ENCODE peak calls at places on chromosomes 12 and 14, in eight cellular contexts. One of them, this sample, is unnamed. For H3K4me1 and H3K27me3, the result is how much of the 10 kb centered on the place peaks cover.

GRCh38 chr14:72613196-72613974 is 280.5 kb downstream of the DPF3 start:
- DNase-seq in lower lobe of right lung: no peak
- DNase-seq in esophagus muscularis mucosa: peak
- DNase-seq in IMR-90: no peak
- DNase-seq in ovary: peak
- DNase-seq in lung: no peak
- DNase-seq in upper lobe of right lung: no peak
- DNase-seq in pancreas: peak
- DNase-seq in this sample: no peak

GRCh38 chr12:44317651-44318126 is 481.8 kb downstream of the TMEM117 start:
- DNase-seq in lower lobe of right lung: no peak
- DNase-seq in esophagus muscularis mucosa: no peak
- DNase-seq in IMR-90: peak
- DNase-seq in ovary: no peak
- DNase-seq in lung: no peak
- DNase-seq in upper lobe of right lung: no peak
- DNase-seq in pancreas: no peak
- DNase-seq in this sample: no peak

GRCh38 chr12:37543966-37544668 is 772.5 kb upstream of the ALG10B start:
- DNase-seq in lower lobe of right lung: no peak
- DNase-seq in esophagus muscularis mucosa: peak
- DNase-seq in IMR-90: no peak
- DNase-seq in ovary: no peak
- DNase-seq in lung: no peak
- DNase-seq in upper lobe of right lung: no peak
- DNase-seq in pancreas: no peak
- DNase-seq in this sample: no peak

GRCh38 chr12:6773662-6774351 is 1.5 kb downstream of the LAG3 start:
- DNase-seq in lower lobe of right lung: no peak
- DNase-seq in esophagus muscularis mucosa: no peak
- DNase-seq in IMR-90: no peak
- DNase-seq in ovary: peak
- DNase-seq in lung: no peak
- DNase-seq in upper lobe of right lung: no peak
- DNase-seq in pancreas: no peak
- DNase-seq in this sample: no peak

GRCh38 chr12:99852666-99853065 is 132.1 kb downstream of the ANKS1B start:
- DNase-seq in lower lobe of right lung: no peak
- DNase-seq in esophagus muscularis mucosa: no peak
- DNase-seq in IMR-90: no peak
- DNase-seq in ovary: no peak
- DNase-seq in lung: no peak
- DNase-seq in upper lobe of right lung: no peak
- DNase-seq in pancreas: no peak
- DNase-seq in this sample: no peak

GRCh38 chr12:113726254-113726819 is 239.8 kb downstream of the RBM19 start:
- DNase-seq in lower lobe of right lung: no peak
- DNase-seq in esophagus muscularis mucosa: no peak
- DNase-seq in IMR-90: no peak
- DNase-seq in ovary: no peak
- DNase-seq in lung: no peak
- DNase-seq in upper lobe of right lung: no peak
- DNase-seq in pancreas: no peak
- DNase-seq in this sample: no peak

GRCh38 chr12:77725611-77726010 is 105.1 kb upstream of the NAV3 start:
- DNase-seq in lower lobe of right lung: no peak
- DNase-seq in esophagus muscularis mucosa: no peak
- DNase-seq in IMR-90: peak
- DNase-seq in ovary: no peak
- DNase-seq in lung: no peak
- DNase-seq in upper lobe of right lung: no peak
- DNase-seq in pancreas: no peak
- DNase-seq in this sample: no peak

GRCh38 chr14:73526036-73526984 is 10.6 kb upstream of the ACOT1 start:
- DNase-seq in lower lobe of right lung: peak
- DNase-seq in esophagus muscularis mucosa: no peak
- DNase-seq in IMR-90: peak
- DNase-seq in ovary: no peak
- DNase-seq in lung: peak
- DNase-seq in upper lobe of right lung: peak
- DNase-seq in pancreas: peak
- DNase-seq in this sample: no peak

GRCh38 chr12:109393437-109394345 is 46.0 kb downstream of the MYO1H start:
- DNase-seq in lower lobe of right lung: no peak
- DNase-seq in esophagus muscularis mucosa: no peak
- DNase-seq in IMR-90: peak
- DNase-seq in ovary: peak
- DNase-seq in lung: no peak
- DNase-seq in upper lobe of right lung: no peak
- DNase-seq in pancreas: peak
- DNase-seq in this sample: no peak

GRCh38 chr12:48189331-48190125 is 6.1 kb downstream of the CCDC184 start:
- DNase-seq in lower lobe of right lung: no peak
- DNase-seq in esophagus muscularis mucosa: peak
- DNase-seq in IMR-90: peak
- DNase-seq in ovary: peak
- DNase-seq in lung: peak
- DNase-seq in upper lobe of right lung: no peak
- DNase-seq in pancreas: peak
- DNase-seq in this sample: peak

DNA sequence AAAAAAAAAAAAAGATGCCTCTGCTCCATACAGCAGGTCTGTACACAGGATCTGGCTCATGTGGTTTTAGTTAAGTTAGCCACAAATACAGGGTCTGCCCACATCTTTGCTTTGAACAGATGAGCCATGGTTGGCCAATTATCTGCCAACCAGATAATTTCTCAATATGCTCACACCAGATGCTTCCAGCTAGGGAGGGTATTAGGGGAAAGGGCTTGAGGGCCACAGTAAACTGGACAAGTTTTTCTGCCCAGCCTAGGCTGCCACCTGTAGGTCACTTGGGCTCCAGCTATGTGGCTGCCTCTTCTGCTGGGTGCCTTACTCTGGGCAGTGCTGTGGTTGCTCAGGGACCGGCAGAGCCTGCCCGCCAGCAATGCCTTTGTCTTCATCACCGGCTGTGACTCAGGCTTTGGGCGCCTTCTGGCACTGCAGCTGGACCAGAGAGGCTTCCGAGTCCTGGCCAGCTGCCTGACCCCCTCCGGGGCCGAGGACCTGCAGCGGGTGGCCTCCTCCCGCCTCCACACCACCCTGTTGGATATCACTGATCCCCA is 776 bp downstream of the RDH5 start:
- DNase-seq in lower lobe of right lung: peak
- DNase-seq in esophagus muscularis mucosa: no peak
- DNase-seq in IMR-90: peak
- DNase-seq in ovary: peak
- DNase-seq in lung: peak
- DNase-seq in upper lobe of right lung: peak
- DNase-seq in pancreas: peak
- DNase-seq in this sample: peak
- H3K4me1 ChIP-seq in lower lobe of right lung: half or more
- H3K4me1 ChIP-seq in esophagus muscularis mucosa: half or more
- H3K4me1 ChIP-seq in IMR-90: under half
- H3K4me1 ChIP-seq in ovary: under half
- H3K4me1 ChIP-seq in lung: under half
- H3K4me1 ChIP-seq in upper lobe of right lung: half or more
- H3K4me1 ChIP-seq in pancreas: half or more
- H3K4me1 ChIP-seq in this sample: half or more

DNA sequence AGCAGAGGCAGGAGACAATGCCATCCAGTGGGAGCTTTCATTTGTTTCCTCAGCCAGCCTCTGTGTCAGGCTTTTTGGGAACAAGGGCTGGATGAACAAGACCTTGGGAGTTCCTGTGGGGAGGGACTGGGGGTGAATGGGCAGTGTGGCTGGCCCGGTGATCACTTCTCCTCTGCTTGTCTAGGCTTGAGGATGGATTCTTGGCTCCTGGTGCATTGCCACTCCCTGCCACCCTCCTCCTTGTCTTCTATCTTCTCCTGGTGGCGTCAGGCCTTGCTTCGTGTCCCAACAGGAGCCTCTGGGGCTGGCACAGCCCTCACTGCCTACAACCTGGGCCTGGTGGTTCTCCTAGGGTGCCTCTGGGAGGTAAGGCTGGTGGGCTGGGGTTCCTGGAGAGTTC is 25.0 kb upstream of the KCNA5 start:
- DNase-seq in lower lobe of right lung: no peak
- DNase-seq in esophagus muscularis mucosa: no peak
- DNase-seq in IMR-90: no peak
- DNase-seq in ovary: no peak
- DNase-seq in lung: no peak
- DNase-seq in upper lobe of right lung: no peak
- DNase-seq in pancreas: no peak
- DNase-seq in this sample: no peak
- H3K27me3 ChIP-seq in lower lobe of right lung: under half
- H3K27me3 ChIP-seq in esophagus muscularis mucosa: under half
- H3K27me3 ChIP-seq in IMR-90: under half
- H3K27me3 ChIP-seq in ovary: under half
- H3K27me3 ChIP-seq in lung: under half
- H3K27me3 ChIP-seq in upper lobe of right lung: under half
- H3K27me3 ChIP-seq in pancreas: under half
- H3K27me3 ChIP-seq in this sample: under half

GRCh38 chr12:3071107-3071506 is 6.1 kb upstream of the TSPAN9 start:
- DNase-seq in lower lobe of right lung: no peak
- DNase-seq in esophagus muscularis mucosa: no peak
- DNase-seq in IMR-90: no peak
- DNase-seq in ovary: no peak
- DNase-seq in lung: no peak
- DNase-seq in upper lobe of right lung: no peak
- DNase-seq in pancreas: peak
- DNase-seq in this sample: no peak

GRCh38 chr12:3071710-3072109 is 5.5 kb upstream of the TSPAN9 start:
- DNase-seq in lower lobe of right lung: no peak
- DNase-seq in esophagus muscularis mucosa: no peak
- DNase-seq in IMR-90: no peak
- DNase-seq in ovary: no peak
- DNase-seq in lung: no peak
- DNase-seq in upper lobe of right lung: no peak
- DNase-seq in pancreas: no peak
- DNase-seq in this sample: no peak

GRCh38 chr12:3065300-3065699 is 11.9 kb upstream of the TSPAN9 start:
- DNase-seq in lower lobe of right lung: no peak
- DNase-seq in esophagus muscularis mucosa: no peak
- DNase-seq in IMR-90: no peak
- DNase-seq in ovary: no peak
- DNase-seq in lung: no peak
- DNase-seq in upper lobe of right lung: no peak
- DNase-seq in pancreas: no peak
- DNase-seq in this sample: no peak

GRCh38 chr12:3073438-3074255 is 3.5 kb upstream of the TSPAN9 start:
- DNase-seq in lower lobe of right lung: peak
- DNase-seq in esophagus muscularis mucosa: peak
- DNase-seq in IMR-90: peak
- DNase-seq in ovary: peak
- DNase-seq in lung: peak
- DNase-seq in upper lobe of right lung: peak
- DNase-seq in pancreas: peak
- DNase-seq in this sample: no peak

GRCh38 chr12:3069714-3070113 is 7.5 kb upstream of the TSPAN9 start:
- DNase-seq in lower lobe of right lung: no peak
- DNase-seq in esophagus muscularis mucosa: no peak
- DNase-seq in IMR-90: no peak
- DNase-seq in ovary: no peak
- DNase-seq in lung: no peak
- DNase-seq in upper lobe of right lung: no peak
- DNase-seq in pancreas: no peak
- DNase-seq in this sample: no peak
- TF ChIP-seq CTCF in lower lobe of right lung: no peak
- TF ChIP-seq CTCF in esophagus muscularis mucosa: no peak
- TF ChIP-seq CTCF in IMR-90: no peak
- TF ChIP-seq CTCF in ovary: no peak
- TF ChIP-seq CTCF in lung: no peak
- TF ChIP-seq CTCF in upper lobe of right lung: no peak
- TF ChIP-seq CTCF in pancreas: no peak
- TF ChIP-seq CTCF in this sample: no peak

DNA sequence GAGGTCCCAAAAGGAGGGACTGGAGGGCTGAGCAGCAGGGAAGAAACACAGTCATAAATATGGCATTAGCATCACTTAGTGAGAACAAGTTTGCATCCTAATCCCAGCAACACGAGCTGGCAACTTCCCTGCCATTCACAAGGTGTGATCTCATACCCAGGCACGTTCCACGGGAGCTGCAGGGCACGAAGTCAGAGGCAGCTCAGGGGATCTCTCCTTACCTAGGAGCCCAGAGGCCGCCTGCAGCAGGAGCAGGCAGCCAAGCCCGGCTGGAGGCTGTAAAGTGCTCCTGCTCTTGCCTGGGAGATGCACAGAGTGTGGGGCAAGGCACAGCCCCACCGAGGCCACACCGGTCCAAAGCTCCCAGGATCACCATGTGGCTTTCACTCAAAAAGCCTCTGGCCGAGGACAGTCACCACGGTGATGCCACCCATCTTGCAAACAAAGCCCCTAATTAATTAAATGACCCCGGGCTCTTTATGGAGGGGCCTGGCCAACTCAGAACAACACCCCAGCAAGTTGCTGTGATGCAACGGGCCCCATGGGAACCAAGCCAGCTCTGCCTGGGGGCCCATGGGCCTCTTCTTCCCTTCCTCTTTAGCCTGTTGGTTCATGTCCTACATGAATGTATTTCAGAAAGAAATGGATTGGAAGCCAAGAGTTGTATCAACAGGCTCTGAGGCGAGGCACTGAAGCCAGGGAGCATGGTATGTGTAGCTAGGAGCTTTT is 26.5 kb downstream of the NUAK1 start:
- DNase-seq in lower lobe of right lung: no peak
- DNase-seq in esophagus muscularis mucosa: no peak
- DNase-seq in IMR-90: peak
- DNase-seq in ovary: no peak
- DNase-seq in lung: no peak
- DNase-seq in upper lobe of right lung: no peak
- DNase-seq in pancreas: no peak
- DNase-seq in this sample: no peak
- H3K4me1 ChIP-seq in lower lobe of right lung: half or more
- H3K4me1 ChIP-seq in esophagus muscularis mucosa: half or more
- H3K4me1 ChIP-seq in IMR-90: under half
- H3K4me1 ChIP-seq in ovary: under half
- H3K4me1 ChIP-seq in lung: half or more
- H3K4me1 ChIP-seq in upper lobe of right lung: half or more
- H3K4me1 ChIP-seq in pancreas: under half
- H3K4me1 ChIP-seq in this sample: half or more